ENCODE peak calls at places on chromosomes 13 and 19, in nine cellular contexts. U is cardiac fibroblast; V is amniotic epithelial cell; A is stimulated activated CD4-positive, alpha-beta T cell treated with anti-CD3 and anti-CD28 coated beads, Interleukin-4, amount 100 ng/mL, for 1 hour; F is HTR-8/SVneo; E is HAP-1; Z is SJSA1; R is NCI-H510A; I is kidney. L is an unnamed sample.

GRCh38 chr19:48390188-48391099 is 907 bp downstream of the KDELR1 start:
- DNase-seq in U (peak), V (peak), A (peak), F (no peak), E (peak), Z (peak), R (peak), I (peak), L (peak)

GRCh38 chr19:31334849-31335624 is 14.2 kb downstream of the TSHZ3 start:
- DNase-seq in U (peak), V (peak), A (no peak), F (no peak), E (no peak), Z (no peak), R (no peak), I (no peak), L (no peak)

GRCh38 chr13:78370231-78370630 is 233.1 kb downstream of the POU4F1 start:
- DNase-seq in U (no peak), V (no peak), A (no peak), F (no peak), E (no peak), Z (no peak), R (no peak), I (no peak), L (no peak)

GRCh38 chr13:75312884-75313520 is 169.0 kb downstream of the TBC1D4 start:
- DNase-seq in U (no peak), V (no peak), A (peak), F (no peak), E (peak), Z (no peak), R (no peak), I (no peak), L (no peak)

GRCh38 chr19:14686411-14686810 is 3.4 kb upstream of the ZNF333 start:
- DNase-seq in U (peak), V (peak), A (peak), F (no peak), E (no peak), Z (no peak), R (no peak), I (no peak), L (no peak)

GRCh38 chr19:55152017-55152416 is 3.0 kb upstream of the TNNT1 start:
- DNase-seq in U (no peak), V (no peak), A (no peak), F (no peak), E (peak), Z (no peak), R (no peak), I (no peak), L (peak)

GRCh38 chr19:40356681-40357595 is 8.4 kb downstream of the PLD3 start:
- DNase-seq in U (no peak), V (no peak), A (no peak), F (no peak), E (no peak), Z (no peak), R (no peak), I (no peak), L (no peak)

GRCh38 chr19:5466814-5467291 is 11.6 kb downstream of the ZNRF4 start:
- DNase-seq in U (peak), V (no peak), A (no peak), F (no peak), E (no peak), Z (no peak), R (no peak), I (no peak), L (no peak)

GRCh38 chr13:48567521-48568331 is 34.8 kb upstream of the RCBTB2 start:
- DNase-seq in U (peak), V (peak), A (no peak), F (no peak), E (no peak), Z (no peak), R (no peak), I (no peak), L (no peak)

GRCh38 chr19:8185343-8186068 is 23.7 kb upstream of the CERS4 start:
- DNase-seq in U (no peak), V (no peak), A (no peak), F (no peak), E (no peak), Z (no peak), R (no peak), I (no peak), L (no peak)

GRCh38 chr13:39036212-39036611 is 1.7 kb downstream of the PROSER1 start:
- DNase-seq in U (peak), V (peak), A (no peak), F (no peak), E (peak), Z (no peak), R (no peak), I (no peak), L (peak)

GRCh38 chr19:9435279-9436268 is at the start of gene ZNF266:
- DNase-seq in U (peak), V (peak), A (peak), F (peak), E (peak), Z (peak), R (peak), I (peak), L (peak)

GRCh38 chr13:75319244-75319643 is 162.7 kb downstream of the TBC1D4 start:
- DNase-seq in U (no peak), V (peak), A (no peak), F (no peak), E (no peak), Z (no peak), R (no peak), I (no peak), L (no peak)

GRCh38 chr19:17255150-17255621 is 9.4 kb downstream of the USHBP1 start:
- DNase-seq in U (no peak), V (peak), A (no peak), F (no peak), E (no peak), Z (no peak), R (peak), I (no peak), L (no peak)

GRCh38 chr19:4518345-4519171 is at the start of gene PLIN4:
- DNase-seq in U (peak), V (peak), A (no peak), F (no peak), E (no peak), Z (no peak), R (no peak), I (no peak), L (no peak)

GRCh38 chr19:2255112-2255845 is 938 bp downstream of the JSRP1 start:
- DNase-seq in U (no peak), V (no peak), A (no peak), F (no peak), E (no peak), Z (no peak), R (no peak), I (peak), L (no peak)

GRCh38 chr19:5826531-5827341 is 12.8 kb downstream of the FUT6 start:
- DNase-seq in U (peak), V (peak), A (peak), F (peak), E (peak), Z (no peak), R (peak), I (peak), L (peak)

GRCh38 chr13:37476874-37477273 is 121.7 kb downstream of the POSTN start:
- DNase-seq in U (no peak), V (peak), A (no peak), F (no peak), E (no peak), Z (no peak), R (no peak), I (no peak), L (no peak)

GRCh38 chr19:16569609-16570320 is 2.5 kb downstream of the SLC35E1 start:
- DNase-seq in U (no peak), V (no peak), A (no peak), F (no peak), E (no peak), Z (no peak), R (no peak), I (no peak), L (no peak)

GRCh38 chr13:88656751-88657150 is 985.6 kb downstream of the SLITRK5 start:
- DNase-seq in U (no peak), V (no peak), A (no peak), F (no peak), E (no peak), Z (no peak), R (no peak), I (no peak), L (no peak)

GRCh38 chr13:48653074-48654054 is at the start of gene CYSLTR2:
- DNase-seq in U (peak), V (peak), A (no peak), F (no peak), E (no peak), Z (no peak), R (no peak), I (no peak), L (no peak)

GRCh38 chr13:95239293-95239692 is 62.0 kb downstream of the ABCC4 start:
- DNase-seq in U (no peak), V (peak), A (no peak), F (no peak), E (no peak), Z (no peak), R (no peak), I (no peak), L (no peak)

GRCh38 chr19:40387151-40387550 is 2.8 kb downstream of the HIPK4 start:
- DNase-seq in U (no peak), V (no peak), A (no peak), F (no peak), E (no peak), Z (no peak), R (no peak), I (no peak), L (no peak)

GRCh38 chr19:5774921-5775320 is 9.6 kb downstream of the PRR22 start:
- DNase-seq in U (no peak), V (no peak), A (no peak), F (no peak), E (no peak), Z (no peak), R (no peak), I (no peak), L (no peak)

GRCh38 chr19:47373246-47374240 is 24.4 kb downstream of the DHX34 start:
- DNase-seq in U (no peak), V (no peak), A (no peak), F (no peak), E (no peak), Z (peak), R (no peak), I (no peak), L (no peak)

GRCh38 chr13:95641291-95641811 is 3.2 kb downstream of the DZIP1 start:
- DNase-seq in U (peak), V (peak), A (no peak), F (no peak), E (no peak), Z (no peak), R (peak), I (peak), L (no peak)

GRCh38 chr13:57128909-57129308 is 11.8 kb upstream of the PRR20A start:
- DNase-seq in U (no peak), V (no peak), A (no peak), F (no peak), E (peak), Z (no peak), R (no peak), I (no peak), L (no peak)

GRCh38 chr13:83667606-83668005 is 214.7 kb downstream of the SLITRK1 start:
- DNase-seq in U (no peak), V (no peak), A (no peak), F (no peak), E (no peak), Z (no peak), R (no peak), I (no peak), L (no peak)

GRCh38 chr13:107202371-107203023 is 634.6 kb upstream of the ARGLU1 start:
- DNase-seq in U (peak), V (no peak), A (no peak), F (no peak), E (no peak), Z (peak), R (no peak), I (no peak), L (no peak)

GRCh38 chr13:106318941-106319411 is 216.5 kb downstream of the EFNB2 start:
- DNase-seq in U (peak), V (peak), A (no peak), F (peak), E (no peak), Z (no peak), R (no peak), I (no peak), L (no peak)

GRCh38 chr13:63288576-63288975 is 1872.9 kb upstream of the PCDH20 start:
- DNase-seq in U (no peak), V (peak), A (no peak), F (no peak), E (no peak), Z (no peak), R (no peak), I (no peak), L (no peak)

GRCh38 chr19:16118489-16119033 is 6.9 kb downstream of the RAB8A start:
- DNase-seq in U (no peak), V (no peak), A (peak), F (no peak), E (no peak), Z (no peak), R (no peak), I (no peak), L (no peak)

GRCh38 chr19:28949027-28949426 is 263.9 kb downstream of the UQCRFS1 start:
- DNase-seq in U (no peak), V (no peak), A (no peak), F (no peak), E (no peak), Z (no peak), R (no peak), I (no peak), L (no peak)

GRCh38 chr19:13827656-13828055 is 32.4 kb downstream of the ZSWIM4 start:
- DNase-seq in U (no peak), V (no peak), A (no peak), F (no peak), E (no peak), Z (no peak), R (peak), I (no peak), L (peak)

GRCh38 chr19:2888739-2889224 is 11.9 kb upstream of the ZNF57 start:
- DNase-seq in U (no peak), V (peak), A (peak), F (no peak), E (no peak), Z (no peak), R (no peak), I (peak), L (no peak)

GRCh38 chr19:16896098-16896912 is 7.5 kb downstream of the F2RL3 start:
- DNase-seq in U (no peak), V (no peak), A (no peak), F (no peak), E (no peak), Z (no peak), R (no peak), I (peak), L (peak)

GRCh38 chr19:18742838-18743237 is 48.3 kb downstream of the COMP start:
- DNase-seq in U (no peak), V (no peak), A (no peak), F (no peak), E (no peak), Z (no peak), R (no peak), I (no peak), L (peak)

GRCh38 chr13:80524447-80525215 is 183.7 kb upstream of the SPRY2 start:
- DNase-seq in U (no peak), V (peak), A (no peak), F (no peak), E (no peak), Z (no peak), R (no peak), I (no peak), L (peak)

GRCh38 chr19:1522838-1523237 is 1.0 kb upstream of the PLK5 start:
- DNase-seq in U (no peak), V (no peak), A (no peak), F (no peak), E (no peak), Z (no peak), R (no peak), I (no peak), L (no peak)

GRCh38 chr19:30148039-30148438 is 206.0 kb downstream of the URI1 start:
- DNase-seq in U (no peak), V (no peak), A (no peak), F (no peak), E (no peak), Z (no peak), R (no peak), I (no peak), L (no peak)